ENCODE peak calls at places on chromosomes 16 and 17, in ten cellular contexts. One of them, this sample, is unnamed.

GRCh38 chr17:7843536-7844291 is 9.7 kb downstream of the KDM6B start:
- DNase-seq in progenitor cell of endocrine pancreas: no peak
- DNase-seq in astrocyte of the spinal cord: peak; percentile 90
- DNase-seq in left colon: peak; percentile 89
- DNase-seq in stimulated activated CD4-positive, alpha-beta T cell treated with anti-CD3 and anti-CD28 coated beads, Interleukin-15, amount 100 ng/mL, for 1 hour: peak; percentile 91
- DNase-seq in EL: peak; percentile 85
- DNase-seq in upper lobe of right lung: peak; percentile 96
- DNase-seq in left kidney: peak; percentile 93
- DNase-seq in GM10248: peak; percentile 90
- DNase-seq in T-helper 1 cell: peak; percentile 89
- DNase-seq in this sample: no peak

GRCh38 chr17:54860617-54861468 is 39.8 kb upstream of the TOM1L1 start:
- DNase-seq in astrocyte of the spinal cord: no peak
- DNase-seq in upper lobe of right lung: no peak
- DNase-seq in progenitor cell of endocrine pancreas: no peak
- DNase-seq in left kidney: no peak
- DNase-seq in left colon: no peak
- DNase-seq in GM10248: no peak
- DNase-seq in EL: no peak
- DNase-seq in stimulated activated CD4-positive, alpha-beta T cell treated with anti-CD3 and anti-CD28 coated beads, Interleukin-15, amount 100 ng/mL, for 1 hour: no peak
- DNase-seq in T-helper 1 cell: no peak
- DNase-seq in this sample: no peak

GRCh38 chr17:7019839-7020519 is 2.9 kb upstream of the BCL6B start:
- DNase-seq in T-helper 1 cell: no peak
- DNase-seq in EL: peak; percentile 60
- DNase-seq in left kidney: peak; percentile 82
- DNase-seq in stimulated activated CD4-positive, alpha-beta T cell treated with anti-CD3 and anti-CD28 coated beads, Interleukin-15, amount 100 ng/mL, for 1 hour: no peak
- DNase-seq in astrocyte of the spinal cord: peak; percentile 61
- DNase-seq in left colon: peak; percentile 68
- DNase-seq in progenitor cell of endocrine pancreas: no peak
- DNase-seq in upper lobe of right lung: peak; percentile 73
- DNase-seq in GM10248: no peak
- DNase-seq in this sample: no peak

GRCh38 chr16:12758031-12758669 is 45.5 kb downstream of the CPPED1 start:
- DNase-seq in EL: no peak
- DNase-seq in GM10248: no peak
- DNase-seq in progenitor cell of endocrine pancreas: no peak
- DNase-seq in left kidney: peak; percentile 31
- DNase-seq in astrocyte of the spinal cord: peak; percentile 6
- DNase-seq in left colon: no peak
- DNase-seq in T-helper 1 cell: no peak
- DNase-seq in upper lobe of right lung: no peak
- DNase-seq in stimulated activated CD4-positive, alpha-beta T cell treated with anti-CD3 and anti-CD28 coated beads, Interleukin-15, amount 100 ng/mL, for 1 hour: no peak
- DNase-seq in this sample: no peak

GRCh38 chr17:44077595-44077909 is 7.0 kb downstream of the G6PC3 start:
- DNase-seq in EL: no peak
- DNase-seq in progenitor cell of endocrine pancreas: no peak
- DNase-seq in T-helper 1 cell: no peak
- DNase-seq in left kidney: no peak
- DNase-seq in left colon: no peak
- DNase-seq in stimulated activated CD4-positive, alpha-beta T cell treated with anti-CD3 and anti-CD28 coated beads, Interleukin-15, amount 100 ng/mL, for 1 hour: no peak
- DNase-seq in GM10248: no peak
- DNase-seq in astrocyte of the spinal cord: no peak
- DNase-seq in upper lobe of right lung: peak; percentile 57
- DNase-seq in this sample: no peak

GRCh38 chr17:7856081-7856791 is 1.1 kb downstream of the NAA38 start:
- DNase-seq in astrocyte of the spinal cord: peak; percentile 12
- DNase-seq in EL: peak; percentile 38
- DNase-seq in upper lobe of right lung: peak; percentile 72
- DNase-seq in progenitor cell of endocrine pancreas: no peak
- DNase-seq in stimulated activated CD4-positive, alpha-beta T cell treated with anti-CD3 and anti-CD28 coated beads, Interleukin-15, amount 100 ng/mL, for 1 hour: no peak
- DNase-seq in left colon: peak; percentile 85
- DNase-seq in T-helper 1 cell: no peak
- DNase-seq in GM10248: no peak
- DNase-seq in left kidney: peak; percentile 76
- DNase-seq in this sample: no peak

GRCh38 chr17:8785547-8786412 is 13.4 kb downstream of the MFSD6L start:
- DNase-seq in left colon: no peak
- DNase-seq in left kidney: peak; percentile 90
- DNase-seq in astrocyte of the spinal cord: peak; percentile 43
- DNase-seq in GM10248: peak; percentile 72
- DNase-seq in stimulated activated CD4-positive, alpha-beta T cell treated with anti-CD3 and anti-CD28 coated beads, Interleukin-15, amount 100 ng/mL, for 1 hour: peak; percentile 52
- DNase-seq in T-helper 1 cell: peak; percentile 55
- DNase-seq in progenitor cell of endocrine pancreas: peak; percentile 75
- DNase-seq in EL: peak; percentile 68
- DNase-seq in upper lobe of right lung: peak; percentile 88
- DNase-seq in this sample: peak; percentile 54

GRCh38 chr16:30992931-30993816 is 8.2 kb downstream of the HSD3B7 start:
- DNase-seq in stimulated activated CD4-positive, alpha-beta T cell treated with anti-CD3 and anti-CD28 coated beads, Interleukin-15, amount 100 ng/mL, for 1 hour: no peak
- DNase-seq in left colon: no peak
- DNase-seq in upper lobe of right lung: no peak
- DNase-seq in GM10248: no peak
- DNase-seq in left kidney: no peak
- DNase-seq in T-helper 1 cell: no peak
- DNase-seq in progenitor cell of endocrine pancreas: no peak
- DNase-seq in EL: no peak
- DNase-seq in astrocyte of the spinal cord: no peak
- DNase-seq in this sample: no peak

GRCh38 chr17:50205931-50206505 is 4.6 kb upstream of the COL1A1 start:
- DNase-seq in left colon: no peak
- DNase-seq in EL: no peak
- DNase-seq in upper lobe of right lung: no peak
- DNase-seq in GM10248: no peak
- DNase-seq in astrocyte of the spinal cord: no peak
- DNase-seq in left kidney: no peak
- DNase-seq in progenitor cell of endocrine pancreas: no peak
- DNase-seq in stimulated activated CD4-positive, alpha-beta T cell treated with anti-CD3 and anti-CD28 coated beads, Interleukin-15, amount 100 ng/mL, for 1 hour: no peak
- DNase-seq in T-helper 1 cell: no peak
- DNase-seq in this sample: no peak

GRCh38 chr16:79918916-79919315 is 318.4 kb upstream of the MAF start:
- DNase-seq in upper lobe of right lung: no peak
- DNase-seq in T-helper 1 cell: no peak
- DNase-seq in stimulated activated CD4-positive, alpha-beta T cell treated with anti-CD3 and anti-CD28 coated beads, Interleukin-15, amount 100 ng/mL, for 1 hour: no peak
- DNase-seq in GM10248: no peak
- DNase-seq in EL: no peak
- DNase-seq in astrocyte of the spinal cord: no peak
- DNase-seq in left kidney: no peak
- DNase-seq in left colon: no peak
- DNase-seq in progenitor cell of endocrine pancreas: no peak
- DNase-seq in this sample: no peak

GRCh38 chr17:63439682-63440081 is 6.4 kb downstream of the CYB561 start:
- DNase-seq in GM10248: no peak
- DNase-seq in left colon: no peak
- DNase-seq in T-helper 1 cell: no peak
- DNase-seq in upper lobe of right lung: no peak
- DNase-seq in left kidney: no peak
- DNase-seq in astrocyte of the spinal cord: peak; percentile 62
- DNase-seq in stimulated activated CD4-positive, alpha-beta T cell treated with anti-CD3 and anti-CD28 coated beads, Interleukin-15, amount 100 ng/mL, for 1 hour: no peak
- DNase-seq in progenitor cell of endocrine pancreas: no peak
- DNase-seq in EL: peak; percentile 60
- DNase-seq in this sample: no peak

GRCh38 chr16:68374961-68375660 is 64.3 kb downstream of the PRMT7 start:
- DNase-seq in EL: no peak
- DNase-seq in stimulated activated CD4-positive, alpha-beta T cell treated with anti-CD3 and anti-CD28 coated beads, Interleukin-15, amount 100 ng/mL, for 1 hour: no peak
- DNase-seq in left kidney: no peak
- DNase-seq in left colon: no peak
- DNase-seq in upper lobe of right lung: no peak
- DNase-seq in T-helper 1 cell: no peak
- DNase-seq in progenitor cell of endocrine pancreas: no peak
- DNase-seq in GM10248: no peak
- DNase-seq in astrocyte of the spinal cord: no peak
- DNase-seq in this sample: no peak

GRCh38 chr17:66549312-66549705 is 246.9 kb downstream of the PRKCA start:
- DNase-seq in upper lobe of right lung: no peak
- DNase-seq in left kidney: no peak
- DNase-seq in progenitor cell of endocrine pancreas: no peak
- DNase-seq in left colon: no peak
- DNase-seq in astrocyte of the spinal cord: peak; percentile 90
- DNase-seq in EL: peak; percentile 91
- DNase-seq in GM10248: no peak
- DNase-seq in stimulated activated CD4-positive, alpha-beta T cell treated with anti-CD3 and anti-CD28 coated beads, Interleukin-15, amount 100 ng/mL, for 1 hour: no peak
- DNase-seq in T-helper 1 cell: no peak
- DNase-seq in this sample: no peak

GRCh38 chr17:40351185-40352043 is 13.1 kb downstream of the GJD3 start:
- DNase-seq in left colon: no peak
- DNase-seq in left kidney: peak; percentile 75
- DNase-seq in T-helper 1 cell: no peak
- DNase-seq in stimulated activated CD4-positive, alpha-beta T cell treated with anti-CD3 and anti-CD28 coated beads, Interleukin-15, amount 100 ng/mL, for 1 hour: no peak
- DNase-seq in astrocyte of the spinal cord: no peak
- DNase-seq in EL: no peak
- DNase-seq in upper lobe of right lung: no peak
- DNase-seq in progenitor cell of endocrine pancreas: no peak
- DNase-seq in GM10248: no peak
- DNase-seq in this sample: no peak

GRCh38 chr17:65190467-65191095 is 53.4 kb downstream of the RGS9 start:
- DNase-seq in GM10248: no peak
- DNase-seq in T-helper 1 cell: no peak
- DNase-seq in left kidney: no peak
- DNase-seq in astrocyte of the spinal cord: peak; percentile 58
- DNase-seq in EL: peak; percentile 68
- DNase-seq in stimulated activated CD4-positive, alpha-beta T cell treated with anti-CD3 and anti-CD28 coated beads, Interleukin-15, amount 100 ng/mL, for 1 hour: no peak
- DNase-seq in progenitor cell of endocrine pancreas: no peak
- DNase-seq in left colon: no peak
- DNase-seq in upper lobe of right lung: no peak
- DNase-seq in this sample: no peak

GRCh38 chr17:2982854-2983636 is 80.4 kb downstream of the OR1D5 start:
- DNase-seq in left kidney: peak; percentile 79
- DNase-seq in left colon: peak; percentile 70
- DNase-seq in EL: peak; percentile 88
- DNase-seq in progenitor cell of endocrine pancreas: no peak
- DNase-seq in GM10248: no peak
- DNase-seq in T-helper 1 cell: no peak
- DNase-seq in astrocyte of the spinal cord: peak; percentile 64
- DNase-seq in stimulated activated CD4-positive, alpha-beta T cell treated with anti-CD3 and anti-CD28 coated beads, Interleukin-15, amount 100 ng/mL, for 1 hour: no peak
- DNase-seq in upper lobe of right lung: peak; percentile 74
- DNase-seq in this sample: no peak

This sample was measured in mesothelial cell of epicardium.